ENCODE peak calls at places on chromosomes 13 and 19, in four cellular contexts. P is heart right ventricle, X is T-helper 2 cell, O is iris pigment epithelial cell. J is an unnamed sample.

GRCh38 chr19:54162241-54162805 is 2.8 kb upstream of the LENG1 start:
- DNase-seq in P (peak; percentile 82), X (peak; percentile 59), O (peak; percentile 72), J (peak; percentile 75)

GRCh38 chr19:14059093-14059480 is 2.8 kb downstream of the PALM3 start:
- DNase-seq in P (no peak), X (no peak), O (no peak), J (no peak)

GRCh38 chr19:3234800-3235199 is 10.3 kb downstream of the CELF5 start:
- DNase-seq in P (no peak), X (no peak), O (no peak), J (no peak)

GRCh38 chr13:108269601-108270328 is at the start of gene TNFSF13B:
- DNase-seq in P (peak; percentile 35), X (peak; percentile 10), O (peak; percentile 63), J (peak; percentile 11)

GRCh38 chr19:3083964-3084363 is 10.2 kb upstream of the GNA11 start:
- DNase-seq in P (no peak), X (no peak), O (no peak), J (no peak)

GRCh38 chr19:52191951-52192350 is 2.1 kb downstream of the PPP2R1A start:
- DNase-seq in P (no peak), X (no peak), O (peak; percentile 19), J (no peak)

GRCh38 chr13:48567521-48568331 is 34.8 kb upstream of the RCBTB2 start:
- DNase-seq in P (no peak), X (no peak), O (peak; percentile 87), J (no peak)

GRCh38 chr19:10690351-10690781 is 10.9 kb upstream of the QTRT1 start:
- DNase-seq in P (no peak), X (no peak), O (peak; percentile 81), J (peak; percentile 34)

GRCh38 chr13:33375421-33375820 is 89.9 kb upstream of the STARD13 start:
- DNase-seq in P (no peak), X (no peak), O (no peak), J (no peak)